ENCODE peak calls at places on chromosomes 7 and 10, in ten cellular contexts. X is cardiac fibroblast, D is colonic mucosa, W is RWPE1, Q is H9, T is A549, O is B cell, Z is coronary artery, N is Panc1, G is progenitor cell of endocrine pancreas. P is an unnamed sample.

GRCh38 chr10:125689955-125690569 is 7.1 kb upstream of the TEX36 start:
- DNase-seq in X (no peak), D (no peak), W (no peak), Q (no peak), T (no peak), O (no peak), Z (no peak), N (no peak), G (no peak), P (no peak)

GRCh38 chr7:55481126-55481525 is 91.2 kb downstream of the VOPP1 start:
- DNase-seq in X (no peak), D (peak; percentile 9), W (no peak), Q (peak; percentile 18), T (no peak), O (no peak), Z (peak; percentile 41), N (no peak), G (no peak), P (no peak)

GRCh38 chr7:11313801-11314200 is 340.1 kb downstream of the PHF14 start:
- DNase-seq in X (no peak), D (no peak), W (no peak), Q (no peak), T (no peak), O (no peak), Z (no peak), N (no peak), G (no peak), P (no peak)

GRCh38 chr7:31729195-31729804 is 42.3 kb downstream of the PPP1R17 start:
- DNase-seq in X (no peak), D (no peak), W (peak; percentile 26), Q (no peak), T (no peak), O (no peak), Z (no peak), N (no peak), G (no peak), P (no peak)

GRCh38 chr10:88791924-88792323 is 10.6 kb upstream of the LIPM start:
- DNase-seq in X (no peak), D (no peak), W (peak; percentile 39), Q (peak; percentile 56), T (peak; percentile 39), O (peak; percentile 7), Z (no peak), N (peak; percentile 10), G (no peak), P (peak; percentile 16)

GRCh38 chr7:44914992-44915607 is 29.8 kb upstream of the PURB start:
- DNase-seq in X (no peak), D (no peak), W (no peak), Q (no peak), T (no peak), O (peak; percentile 82), Z (no peak), N (no peak), G (no peak), P (no peak)

GRCh38 chr10:72335394-72336258 is 19.1 kb downstream of the DNAJB12 start:
- DNase-seq in X (peak; percentile 93), D (peak; percentile 42), W (no peak), Q (no peak), T (no peak), O (peak; percentile 58), Z (peak; percentile 95), N (no peak), G (no peak), P (no peak)

GRCh38 chr10:112732277-112732891 is 217.7 kb upstream of the TCF7L2 start:
- DNase-seq in X (peak; percentile 35), D (no peak), W (no peak), Q (no peak), T (no peak), O (no peak), Z (no peak), N (no peak), G (no peak), P (peak; percentile 13)

GRCh38 chr7:1225462-1226154 is 7.1 kb upstream of the UNCX start:
- DNase-seq in X (peak; percentile 17), D (peak; percentile 24), W (peak; percentile 46), Q (peak; percentile 25), T (peak; percentile 72), O (no peak), Z (no peak), N (no peak), G (no peak), P (no peak)

GRCh38 chr7:1220958-1221745 is 11.5 kb upstream of the UNCX start:
- DNase-seq in X (no peak), D (no peak), W (no peak), Q (no peak), T (no peak), O (no peak), Z (no peak), N (no peak), G (no peak), P (no peak)

GRCh38 chr7:1224093-1224702 is 8.5 kb upstream of the UNCX start:
- DNase-seq in X (no peak), D (no peak), W (no peak), Q (no peak), T (no peak), O (no peak), Z (no peak), N (no peak), G (no peak), P (peak; percentile 57)

GRCh38 chr7:1226155-1226901 is 6.3 kb upstream of the UNCX start:
- DNase-seq in X (no peak), D (no peak), W (no peak), Q (peak; percentile 50), T (no peak), O (no peak), Z (no peak), N (no peak), G (no peak), P (no peak)

GRCh38 chr7:1223196-1224092 is 9.2 kb upstream of the UNCX start:
- DNase-seq in X (no peak), D (no peak), W (no peak), Q (no peak), T (no peak), O (no peak), Z (no peak), N (no peak), G (no peak), P (no peak)
- TF ChIP-seq CTCF in X (no peak), D (no peak), W (no peak), Q (peak; percentile 43), T (no peak), O (no peak), Z (no peak), N (no peak), G (peak; percentile 23), P (peak; percentile 17)

GRCh38 chr10:123433539-123433938 is 232.6 kb upstream of the GPR26 start:
- DNase-seq in X (no peak), D (no peak), W (no peak), Q (no peak), T (no peak), O (no peak), Z (no peak), N (no peak), G (no peak), P (no peak)

GRCh38 chr10:123434435-123435039 is 231.6 kb upstream of the GPR26 start:
- DNase-seq in X (no peak), D (no peak), W (no peak), Q (no peak), T (no peak), O (no peak), Z (no peak), N (no peak), G (no peak), P (no peak)

GRCh38 chr10:123428302-123428701 is 237.9 kb upstream of the GPR26 start:
- DNase-seq in X (no peak), D (no peak), W (no peak), Q (no peak), T (no peak), O (no peak), Z (no peak), N (no peak), G (no peak), P (no peak)

GRCh38 chr10:123427386-123427785 is 238.8 kb upstream of the GPR26 start:
- DNase-seq in X (no peak), D (no peak), W (peak; percentile 41), Q (no peak), T (peak; percentile 38), O (no peak), Z (no peak), N (no peak), G (no peak), P (no peak)

GRCh38 chr10:123429631-123430257 is 236.4 kb upstream of the GPR26 start:
- DNase-seq in X (no peak), D (no peak), W (no peak), Q (no peak), T (no peak), O (no peak), Z (no peak), N (no peak), G (no peak), P (no peak)
- TF ChIP-seq CTCF in X (no peak), D (no peak), W (no peak), Q (no peak), T (no peak), O (no peak), Z (no peak), N (no peak), G (no peak), P (no peak)

DNA sequence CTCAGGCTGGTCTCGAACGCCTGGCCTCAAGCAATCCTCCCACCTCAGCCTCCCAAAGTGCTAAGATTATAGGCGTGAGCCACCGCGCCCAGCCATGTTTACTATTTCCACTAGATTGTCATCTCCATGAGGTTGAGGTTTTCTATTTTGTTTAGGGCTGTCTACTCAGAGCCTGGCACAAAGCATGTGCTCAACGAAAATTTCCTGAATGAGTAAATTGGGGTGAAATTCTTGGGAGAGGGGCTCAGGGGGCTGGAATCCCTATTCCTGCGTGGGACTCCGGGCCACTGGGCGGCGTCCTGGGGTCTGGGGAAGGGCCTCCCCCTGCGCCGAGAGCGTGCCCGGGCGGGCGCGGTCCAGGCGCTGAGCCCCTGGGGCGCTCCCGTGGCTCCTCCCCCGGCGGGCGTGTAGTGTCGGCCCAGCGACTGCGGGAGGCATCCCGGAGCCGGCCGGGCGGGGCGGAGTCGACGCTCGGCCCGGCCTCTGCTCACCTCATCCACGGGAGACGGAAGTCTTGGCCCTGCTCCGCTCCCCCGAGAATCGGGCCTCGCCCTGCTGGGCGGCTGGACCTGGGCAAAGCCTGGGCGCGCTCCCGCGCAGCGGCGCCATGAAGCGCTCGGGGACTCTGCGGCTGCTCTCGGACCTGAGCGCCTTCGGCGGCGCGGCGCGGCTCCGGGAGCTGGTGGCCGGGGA is at the start of gene HPS6:
- DNase-seq in X (peak; percentile 94), D (peak; percentile 94), W (peak; percentile 95), Q (peak; percentile 73), T (peak; percentile 89), O (peak; percentile 91), Z (peak; percentile 95), N (peak; percentile 47), G (peak; percentile 71), P (peak; percentile 66)
- TF ChIP-seq CTCF in X (no peak), D (no peak), W (peak; percentile 35), Q (no peak), T (peak; percentile 45), O (no peak), Z (no peak), N (no peak), G (peak; percentile 17), P (peak; percentile 19)

GRCh38 chr7:142327555-142327954 is 69.7 kb upstream of the PRSS58 start:
- DNase-seq in X (no peak), D (no peak), W (no peak), Q (no peak), T (no peak), O (no peak), Z (peak; percentile 28), N (no peak), G (no peak), P (no peak)

GRCh38 chr7:142319970-142320369 is 62.1 kb upstream of the PRSS58 start:
- DNase-seq in X (no peak), D (no peak), W (no peak), Q (peak; percentile 70), T (no peak), O (no peak), Z (no peak), N (no peak), G (no peak), P (no peak)

GRCh38 chr7:142320883-142321282 is 63.0 kb upstream of the PRSS58 start:
- DNase-seq in X (no peak), D (no peak), W (no peak), Q (no peak), T (no peak), O (no peak), Z (peak; percentile 55), N (no peak), G (no peak), P (no peak)

GRCh38 chr7:142321391-142321790 is 63.5 kb upstream of the PRSS58 start:
- DNase-seq in X (no peak), D (no peak), W (no peak), Q (no peak), T (no peak), O (no peak), Z (peak; percentile 57), N (no peak), G (no peak), P (no peak)

DNA sequence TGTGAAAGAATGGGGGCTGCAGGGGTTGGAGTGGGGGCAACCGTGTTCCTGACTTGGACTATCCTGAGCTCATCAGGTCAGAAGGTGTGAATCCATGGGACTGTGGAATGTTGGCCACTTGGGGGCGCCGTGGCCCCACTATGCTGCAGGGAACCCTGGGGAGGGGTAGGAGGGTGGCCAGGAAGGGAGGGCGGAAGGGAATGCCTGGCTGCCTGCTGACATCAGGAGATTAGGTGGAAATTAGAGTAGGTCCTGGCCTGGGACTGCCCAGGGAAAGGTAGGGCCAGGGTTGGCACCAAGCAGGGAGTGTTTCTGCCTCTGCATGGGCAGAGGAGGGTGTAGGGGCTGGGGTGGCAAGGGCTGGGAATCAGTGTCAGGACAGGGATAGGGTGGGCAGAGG is 65.8 kb upstream of the PRSS58 start:
- DNase-seq in X (no peak), D (no peak), W (no peak), Q (peak; percentile 88), T (peak; percentile 17), O (no peak), Z (peak; percentile 68), N (no peak), G (peak; percentile 40), P (peak; percentile 57)
- TF ChIP-seq CTCF in X (peak; percentile 20), D (no peak), W (peak; percentile 14), Q (peak; percentile 88), T (peak; percentile 17), O (no peak), Z (no peak), N (peak; percentile 50), G (peak; percentile 56), P (peak; percentile 51)